ENCODE peak calls at places on chromosome 11, in seven cellular contexts. One of them, this sample, is unnamed. For H3K27me3, the result is how much of the 10 kb centered on the place peaks cover.

GRCh38 chr11:8252946-8253345 is 10.7 kb downstream of the LMO1 start:
- DNase-seq in effector memory CD4-positive, alpha-beta T cell: no peak
- DNase-seq in CD8-positive, alpha-beta T cell: no peak
- DNase-seq in suprapubic skin: peak
- DNase-seq in tibial nerve: no peak
- DNase-seq in right lobe of liver: no peak
- DNase-seq in fibroblast of lung: no peak
- DNase-seq in this sample: no peak

GRCh38 chr11:80502511-80502910 is 1061.7 kb upstream of the TENM4 start:
- DNase-seq in effector memory CD4-positive, alpha-beta T cell: no peak
- DNase-seq in CD8-positive, alpha-beta T cell: no peak
- DNase-seq in suprapubic skin: no peak
- DNase-seq in tibial nerve: no peak
- DNase-seq in right lobe of liver: no peak
- DNase-seq in fibroblast of lung: no peak
- DNase-seq in this sample: peak

GRCh38 chr11:93902921-93903320 is 52.5 kb upstream of the VSTM5 start:
- DNase-seq in effector memory CD4-positive, alpha-beta T cell: no peak
- DNase-seq in CD8-positive, alpha-beta T cell: no peak
- DNase-seq in suprapubic skin: no peak
- DNase-seq in tibial nerve: no peak
- DNase-seq in right lobe of liver: no peak
- DNase-seq in fibroblast of lung: no peak
- DNase-seq in this sample: no peak

GRCh38 chr11:132977241-132977640 is 555.1 kb downstream of the OPCML start:
- DNase-seq in effector memory CD4-positive, alpha-beta T cell: no peak
- DNase-seq in CD8-positive, alpha-beta T cell: no peak
- DNase-seq in suprapubic skin: no peak
- DNase-seq in tibial nerve: no peak
- DNase-seq in right lobe of liver: no peak
- DNase-seq in fibroblast of lung: no peak
- DNase-seq in this sample: no peak

GRCh38 chr11:72229925-72230763 is 5.6 kb downstream of the INPPL1 start:
- DNase-seq in effector memory CD4-positive, alpha-beta T cell: no peak
- DNase-seq in CD8-positive, alpha-beta T cell: no peak
- DNase-seq in suprapubic skin: no peak
- DNase-seq in tibial nerve: no peak
- DNase-seq in right lobe of liver: no peak
- DNase-seq in fibroblast of lung: no peak
- DNase-seq in this sample: peak

GRCh38 chr11:132158091-132158490 is 787.7 kb downstream of the NTM start:
- DNase-seq in effector memory CD4-positive, alpha-beta T cell: no peak
- DNase-seq in CD8-positive, alpha-beta T cell: no peak
- DNase-seq in suprapubic skin: no peak
- DNase-seq in tibial nerve: no peak
- DNase-seq in right lobe of liver: no peak
- DNase-seq in fibroblast of lung: peak
- DNase-seq in this sample: peak

GRCh38 chr11:93740802-93741093 is 547 bp downstream of the TAF1D start:
- DNase-seq in effector memory CD4-positive, alpha-beta T cell: peak
- DNase-seq in CD8-positive, alpha-beta T cell: peak
- DNase-seq in suprapubic skin: peak
- DNase-seq in tibial nerve: peak
- DNase-seq in right lobe of liver: peak
- DNase-seq in fibroblast of lung: peak
- DNase-seq in this sample: peak

GRCh38 chr11:85182437-85183109 is 444.6 kb downstream of the DLG2 start:
- DNase-seq in effector memory CD4-positive, alpha-beta T cell: no peak
- DNase-seq in CD8-positive, alpha-beta T cell: no peak
- DNase-seq in suprapubic skin: no peak
- DNase-seq in tibial nerve: no peak
- DNase-seq in right lobe of liver: no peak
- DNase-seq in fibroblast of lung: peak
- DNase-seq in this sample: peak

GRCh38 chr11:94504689-94505293 is 7.5 kb upstream of the C11orf97 start:
- DNase-seq in effector memory CD4-positive, alpha-beta T cell: no peak
- DNase-seq in CD8-positive, alpha-beta T cell: no peak
- DNase-seq in suprapubic skin: no peak
- DNase-seq in tibial nerve: no peak
- DNase-seq in right lobe of liver: no peak
- DNase-seq in fibroblast of lung: peak
- DNase-seq in this sample: peak

GRCh38 chr11:95512682-95513081 is 276.9 kb downstream of the FAM76B start:
- DNase-seq in effector memory CD4-positive, alpha-beta T cell: no peak
- DNase-seq in CD8-positive, alpha-beta T cell: no peak
- DNase-seq in suprapubic skin: no peak
- DNase-seq in tibial nerve: peak
- DNase-seq in right lobe of liver: peak
- DNase-seq in fibroblast of lung: peak
- DNase-seq in this sample: no peak

GRCh38 chr11:85603220-85603619 is 23.9 kb downstream of the DLG2 start:
- DNase-seq in effector memory CD4-positive, alpha-beta T cell: no peak
- DNase-seq in CD8-positive, alpha-beta T cell: no peak
- DNase-seq in suprapubic skin: no peak
- DNase-seq in tibial nerve: no peak
- DNase-seq in right lobe of liver: no peak
- DNase-seq in fibroblast of lung: no peak
- DNase-seq in this sample: no peak

DNA sequence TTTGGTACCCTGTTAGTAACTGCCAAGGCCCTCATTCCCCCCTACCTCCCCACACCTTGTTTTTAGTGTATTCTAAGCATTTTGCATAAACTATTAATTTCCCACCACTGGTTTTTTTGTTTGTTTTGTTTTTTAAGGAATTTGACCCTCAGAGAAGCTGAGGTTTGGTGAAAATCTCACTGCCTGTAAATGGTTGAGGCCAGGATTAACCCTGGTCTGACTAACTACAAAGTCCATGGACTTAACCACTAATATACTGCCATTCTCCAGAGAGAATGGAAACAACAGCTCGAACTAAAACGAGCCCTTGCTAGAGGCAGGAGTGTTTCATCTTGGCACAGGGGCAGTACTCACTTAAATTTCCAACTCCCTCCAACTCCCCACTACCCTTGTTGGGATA is 2.9 kb downstream of the CTNND1 start:
- DNase-seq in effector memory CD4-positive, alpha-beta T cell: no peak
- DNase-seq in CD8-positive, alpha-beta T cell: no peak
- DNase-seq in suprapubic skin: no peak
- DNase-seq in tibial nerve: no peak
- DNase-seq in right lobe of liver: no peak
- DNase-seq in fibroblast of lung: peak
- DNase-seq in this sample: no peak
- H3K4me3 ChIP-seq in effector memory CD4-positive, alpha-beta T cell: no peak
- H3K4me3 ChIP-seq in CD8-positive, alpha-beta T cell: no peak
- H3K4me3 ChIP-seq in suprapubic skin: peak
- H3K4me3 ChIP-seq in tibial nerve: no peak
- H3K4me3 ChIP-seq in right lobe of liver: peak
- H3K4me3 ChIP-seq in fibroblast of lung: peak
- H3K4me3 ChIP-seq in this sample: peak

DNA sequence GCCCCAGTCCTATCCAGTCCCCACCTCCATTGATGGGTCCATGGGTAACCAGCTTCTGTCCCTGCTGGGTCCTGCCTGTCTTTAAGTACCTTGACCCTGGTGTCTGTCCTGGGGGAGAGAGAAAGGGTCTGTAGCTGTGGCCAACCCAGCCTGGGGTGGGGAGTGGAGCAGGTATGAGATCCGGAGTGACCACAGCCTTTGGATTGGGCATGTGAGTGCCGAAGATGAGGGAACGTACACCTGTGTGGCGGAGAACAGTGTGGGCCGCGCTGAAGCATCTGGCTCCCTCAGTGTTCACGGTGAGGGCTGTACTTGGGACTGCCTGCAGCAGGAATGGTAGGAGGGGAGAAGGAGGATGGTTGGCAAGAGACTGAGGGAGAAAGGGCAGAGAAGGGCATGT is 5.2 kb downstream of the ROBO3 start:
- DNase-seq in effector memory CD4-positive, alpha-beta T cell: no peak
- DNase-seq in CD8-positive, alpha-beta T cell: no peak
- DNase-seq in suprapubic skin: no peak
- DNase-seq in tibial nerve: no peak
- DNase-seq in right lobe of liver: no peak
- DNase-seq in fibroblast of lung: no peak
- DNase-seq in this sample: peak
- H3K27me3 ChIP-seq in effector memory CD4-positive, alpha-beta T cell: under half
- H3K27me3 ChIP-seq in CD8-positive, alpha-beta T cell: under half
- H3K27me3 ChIP-seq in suprapubic skin: half or more
- H3K27me3 ChIP-seq in tibial nerve: under half
- H3K27me3 ChIP-seq in right lobe of liver: under half
- H3K27me3 ChIP-seq in fibroblast of lung: half or more
- H3K27me3 ChIP-seq in this sample: half or more

GRCh38 chr11:69297225-69297925 is 3.4 kb downstream of the MYEOV start:
- DNase-seq in effector memory CD4-positive, alpha-beta T cell: peak
- DNase-seq in CD8-positive, alpha-beta T cell: peak
- DNase-seq in suprapubic skin: peak
- DNase-seq in tibial nerve: peak
- DNase-seq in right lobe of liver: peak
- DNase-seq in fibroblast of lung: peak
- DNase-seq in this sample: peak

GRCh38 chr11:69296890-69297224 is 2.9 kb downstream of the MYEOV start:
- DNase-seq in effector memory CD4-positive, alpha-beta T cell: no peak
- DNase-seq in CD8-positive, alpha-beta T cell: no peak
- DNase-seq in suprapubic skin: no peak
- DNase-seq in tibial nerve: no peak
- DNase-seq in right lobe of liver: no peak
- DNase-seq in fibroblast of lung: no peak
- DNase-seq in this sample: no peak

GRCh38 chr11:69299572-69299971 is 5.6 kb downstream of the MYEOV start:
- DNase-seq in effector memory CD4-positive, alpha-beta T cell: no peak
- DNase-seq in CD8-positive, alpha-beta T cell: no peak
- DNase-seq in suprapubic skin: peak
- DNase-seq in tibial nerve: no peak
- DNase-seq in right lobe of liver: no peak
- DNase-seq in fibroblast of lung: no peak
- DNase-seq in this sample: no peak

GRCh38 chr11:69298778-69299461 is 5.0 kb downstream of the MYEOV start:
- DNase-seq in effector memory CD4-positive, alpha-beta T cell: no peak
- DNase-seq in CD8-positive, alpha-beta T cell: no peak
- DNase-seq in suprapubic skin: peak
- DNase-seq in tibial nerve: no peak
- DNase-seq in right lobe of liver: no peak
- DNase-seq in fibroblast of lung: peak
- DNase-seq in this sample: peak

DNA sequence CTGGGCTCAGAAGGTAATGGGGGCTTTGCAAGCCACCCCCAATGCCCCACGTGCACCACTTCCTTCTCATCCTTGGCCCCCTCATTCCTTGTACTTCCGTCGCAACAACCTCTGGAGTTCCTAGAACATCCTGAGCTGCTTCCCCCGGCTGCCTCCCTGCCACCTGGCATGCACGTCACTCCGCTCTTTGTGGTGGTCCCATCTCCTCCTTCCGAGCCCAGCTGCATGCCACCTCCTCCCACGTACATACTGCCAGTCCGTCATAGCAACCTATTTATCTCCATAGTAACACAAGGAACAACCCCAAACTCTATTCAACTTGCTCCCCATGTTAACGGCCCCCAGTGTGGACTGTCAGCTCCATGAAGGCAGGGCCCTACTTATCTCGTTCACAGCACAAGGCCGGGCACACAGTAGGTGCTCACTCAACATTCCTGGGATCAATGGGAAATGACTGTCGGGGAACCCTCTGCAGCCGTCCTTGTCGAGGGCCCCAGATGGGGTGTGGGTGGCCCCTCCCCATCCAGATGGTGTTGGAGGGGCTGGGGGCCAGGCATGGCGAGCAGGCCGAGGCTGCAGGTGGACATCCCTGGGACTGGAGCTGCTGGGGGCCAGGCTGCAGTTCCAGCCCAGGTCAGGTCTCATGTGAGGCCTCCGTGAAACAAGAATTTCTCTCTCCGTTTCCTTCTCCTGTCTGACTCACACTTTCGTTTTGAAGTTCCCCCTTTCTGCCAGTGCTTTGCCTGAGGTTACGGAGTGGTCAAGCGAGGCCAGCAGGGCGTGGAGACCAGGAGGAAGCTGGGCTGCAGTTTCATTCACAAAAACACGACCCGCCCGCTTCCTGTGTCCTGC is 4.2 kb downstream of the MYEOV start:
- DNase-seq in effector memory CD4-positive, alpha-beta T cell: peak
- DNase-seq in CD8-positive, alpha-beta T cell: peak
- DNase-seq in suprapubic skin: peak
- DNase-seq in tibial nerve: peak
- DNase-seq in right lobe of liver: peak
- DNase-seq in fibroblast of lung: peak
- DNase-seq in this sample: peak
- H3K4me3 ChIP-seq in effector memory CD4-positive, alpha-beta T cell: peak
- H3K4me3 ChIP-seq in CD8-positive, alpha-beta T cell: peak
- H3K4me3 ChIP-seq in suprapubic skin: peak
- H3K4me3 ChIP-seq in tibial nerve: no peak
- H3K4me3 ChIP-seq in right lobe of liver: no peak
- H3K4me3 ChIP-seq in fibroblast of lung: peak
- H3K4me3 ChIP-seq in this sample: no peak

GRCh38 chr11:82987997-82988396 is 83.7 kb downstream of the RAB30 start:
- DNase-seq in effector memory CD4-positive, alpha-beta T cell: no peak
- DNase-seq in CD8-positive, alpha-beta T cell: no peak
- DNase-seq in suprapubic skin: no peak
- DNase-seq in tibial nerve: no peak
- DNase-seq in right lobe of liver: no peak
- DNase-seq in fibroblast of lung: no peak
- DNase-seq in this sample: no peak
- H3K27me3 ChIP-seq in effector memory CD4-positive, alpha-beta T cell: under half
- H3K27me3 ChIP-seq in CD8-positive, alpha-beta T cell: under half
- H3K27me3 ChIP-seq in suprapubic skin: under half
- H3K27me3 ChIP-seq in tibial nerve: under half
- H3K27me3 ChIP-seq in right lobe of liver: under half
- H3K27me3 ChIP-seq in fibroblast of lung: under half
- H3K27me3 ChIP-seq in this sample: under half

DNA sequence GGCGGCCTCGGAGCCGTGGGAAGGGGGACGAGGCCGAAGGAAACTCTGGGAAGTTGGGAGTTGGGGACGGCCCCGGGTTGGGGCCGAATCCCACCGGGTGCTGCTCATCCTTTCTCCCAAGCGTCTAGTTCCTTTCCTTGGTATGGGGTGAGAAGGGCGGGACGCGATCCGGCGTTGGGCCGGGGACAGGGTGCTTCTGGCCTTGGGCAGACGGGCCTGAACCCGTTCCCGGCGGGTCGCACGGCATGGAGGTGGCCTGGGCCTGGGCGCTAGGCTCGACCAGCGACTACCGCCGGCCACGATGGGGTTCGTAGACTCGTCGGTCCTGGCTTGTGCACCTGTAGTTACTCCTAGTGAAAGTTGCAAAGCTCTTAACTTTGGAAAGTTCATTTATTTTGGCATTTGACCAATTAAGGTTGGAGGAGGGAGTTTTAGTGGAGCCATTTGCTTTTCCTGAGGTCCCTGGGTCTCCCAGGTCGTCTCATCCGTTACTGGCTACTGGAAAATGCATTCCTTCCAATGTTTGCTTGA is 1.0 kb downstream of the SYT9 start:
- DNase-seq in effector memory CD4-positive, alpha-beta T cell: no peak
- DNase-seq in CD8-positive, alpha-beta T cell: no peak
- DNase-seq in suprapubic skin: no peak
- DNase-seq in tibial nerve: no peak
- DNase-seq in right lobe of liver: peak
- DNase-seq in fibroblast of lung: no peak
- DNase-seq in this sample: no peak
- H3K4me3 ChIP-seq in effector memory CD4-positive, alpha-beta T cell: no peak
- H3K4me3 ChIP-seq in CD8-positive, alpha-beta T cell: no peak
- H3K4me3 ChIP-seq in suprapubic skin: peak
- H3K4me3 ChIP-seq in tibial nerve: no peak
- H3K4me3 ChIP-seq in right lobe of liver: peak
- H3K4me3 ChIP-seq in fibroblast of lung: no peak
- H3K4me3 ChIP-seq in this sample: peak